ENCODE peak calls at places on chromosome 16, in ten cellular contexts. P is lung, U is BE2C, V is neural progenitor cell, W is ascending aorta, H is transverse colon, E is neural crest cell, J is ovary, T is RWPE1, D is progenitor cell of endocrine pancreas. O is an unnamed sample.

GRCh38 chr16:48223490-48223889 is 20.6 kb upstream of the LONP2 start:
- DNase-seq in P (no peak), U (no peak), V (no peak), W (no peak), H (no peak), E (no peak), J (no peak), T (no peak), D (no peak), O (no peak)

GRCh38 chr16:63442246-63442645 is 1406.0 kb upstream of the CDH8 start:
- DNase-seq in P (no peak), U (no peak), V (no peak), W (no peak), H (no peak), E (no peak), J (no peak), T (no peak), D (no peak), O (no peak)

GRCh38 chr16:3256876-3257465 is 538 bp upstream of the MEFV start:
- DNase-seq in P (no peak), U (no peak), V (no peak), W (no peak), H (no peak), E (no peak), J (no peak), T (no peak), D (no peak), O (no peak)

GRCh38 chr16:68762996-68763756 is 26.1 kb downstream of the CDH1 start:
- DNase-seq in P (no peak), U (no peak), V (peak; percentile 33), W (no peak), H (no peak), E (no peak), J (no peak), T (no peak), D (no peak), O (no peak)

GRCh38 chr16:68972720-68973119 is 129.4 kb downstream of the TANGO6 start:
- DNase-seq in P (no peak), U (peak; percentile 33), V (peak; percentile 73), W (no peak), H (peak; percentile 17), E (peak; percentile 7), J (no peak), T (no peak), D (no peak), O (no peak)

GRCh38 chr16:68445458-68445857 is 2.9 kb downstream of the SMPD3 start:
- DNase-seq in P (peak; percentile 55), U (peak; percentile 83), V (peak; percentile 90), W (no peak), H (peak; percentile 64), E (peak; percentile 64), J (no peak), T (peak; percentile 13), D (peak; percentile 17), O (peak; percentile 19)

GRCh38 chr16:75402821-75403475 is 30.4 kb downstream of the CFDP1 start:
- DNase-seq in P (no peak), U (peak; percentile 13), V (peak; percentile 16), W (no peak), H (no peak), E (no peak), J (no peak), T (no peak), D (no peak), O (no peak)

GRCh38 chr16:16144416-16144815 is 78.9 kb downstream of the ABCC6 start:
- DNase-seq in P (no peak), U (no peak), V (no peak), W (no peak), H (no peak), E (no peak), J (no peak), T (peak; percentile 57), D (no peak), O (no peak)

GRCh38 chr16:89686520-89687091 is at the start of gene CDK10:
- DNase-seq in P (peak; percentile 91), U (peak; percentile 94), V (peak; percentile 96), W (peak; percentile 93), H (peak; percentile 94), E (peak; percentile 96), J (peak; percentile 96), T (peak; percentile 96), D (peak; percentile 91), O (peak; percentile 72)

GRCh38 chr16:50178397-50179018 is 25.4 kb downstream of the TENT4B start:
- DNase-seq in P (no peak), U (no peak), V (no peak), W (no peak), H (no peak), E (no peak), J (no peak), T (no peak), D (no peak), O (no peak)

GRCh38 chr16:77406680-77407079 is 28.2 kb downstream of the ADAMTS18 start:
- DNase-seq in P (no peak), U (no peak), V (no peak), W (no peak), H (no peak), E (no peak), J (no peak), T (no peak), D (no peak), O (no peak)

DNA sequence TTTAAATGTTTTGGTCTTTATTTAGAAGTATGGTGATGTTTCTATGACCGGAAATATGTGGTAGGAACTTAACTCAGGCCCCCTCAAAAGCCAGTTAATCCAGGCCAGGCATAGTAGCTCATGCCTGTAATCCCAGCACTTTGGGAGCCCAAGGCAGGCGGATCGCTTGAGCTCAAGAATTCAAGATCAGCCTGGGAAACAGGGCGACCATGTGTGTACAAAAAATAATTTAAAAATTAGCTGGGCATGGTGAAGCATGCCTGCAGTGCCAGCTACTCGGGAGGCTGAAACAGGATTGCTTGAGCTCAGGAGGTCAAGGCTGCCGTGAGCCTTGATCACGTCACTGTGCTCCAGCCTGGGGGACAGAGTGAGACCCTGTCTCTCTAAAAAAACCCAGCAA is 10.3 kb downstream of the RSL1D1 start:
- DNase-seq in P (no peak), U (no peak), V (no peak), W (no peak), H (no peak), E (no peak), J (no peak), T (no peak), D (no peak), O (no peak)
- TF ChIP-seq CTCF in P (no peak), U (no peak), V (no peak), W (no peak), H (no peak), E (no peak), J (no peak), T (no peak), D (no peak), O (no peak)

GRCh38 chr16:79618041-79618711 is 17.6 kb upstream of the MAF start:
- DNase-seq in P (no peak), U (no peak), V (no peak), W (no peak), H (no peak), E (no peak), J (no peak), T (no peak), D (no peak), O (no peak)
- TF ChIP-seq CTCF in P (no peak), U (no peak), V (no peak), W (no peak), H (no peak), E (no peak), J (no peak), T (no peak), D (no peak), O (no peak)

DNA sequence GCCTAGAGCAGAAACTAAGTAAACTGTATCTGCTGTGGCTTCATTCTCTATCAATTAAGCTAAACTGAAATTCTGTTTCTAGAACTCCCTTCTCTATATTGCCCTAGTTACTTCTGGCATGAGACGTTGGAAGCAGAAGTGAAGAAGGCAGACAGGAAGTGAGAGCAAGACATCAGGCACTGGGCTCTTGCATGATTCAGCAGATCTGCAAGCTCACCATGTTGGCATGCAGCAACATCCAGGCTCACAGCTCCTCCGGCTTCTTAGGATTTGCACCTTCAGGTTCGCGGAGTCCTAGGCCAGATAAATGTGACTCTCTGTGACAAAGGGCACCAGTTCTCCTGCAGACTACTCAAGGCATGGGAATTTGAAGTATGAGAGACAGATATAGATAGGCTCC is 148.3 kb downstream of the CDH8 start:
- DNase-seq in P (no peak), U (no peak), V (no peak), W (no peak), H (no peak), E (no peak), J (no peak), T (no peak), D (no peak), O (no peak)
- TF ChIP-seq CTCF in P (no peak), U (no peak), V (no peak), W (no peak), H (no peak), E (no peak), J (no peak), T (no peak), D (no peak), O (no peak)

GRCh38 chr16:67279296-67280089 is at the start of gene PLEKHG4:
- DNase-seq in P (peak; percentile 76), U (peak; percentile 74), V (peak; percentile 86), W (peak; percentile 78), H (peak; percentile 85), E (peak; percentile 63), J (peak; percentile 88), T (peak; percentile 89), D (peak; percentile 57), O (peak; percentile 87)

GRCh38 chr16:67280090-67281015 is 1.0 kb downstream of the PLEKHG4 start:
- DNase-seq in P (no peak), U (no peak), V (no peak), W (no peak), H (no peak), E (no peak), J (no peak), T (no peak), D (no peak), O (no peak)

GRCh38 chr16:67277999-67278772 is 1.1 kb upstream of the PLEKHG4 start:
- DNase-seq in P (no peak), U (no peak), V (no peak), W (peak; percentile 74), H (no peak), E (no peak), J (no peak), T (peak; percentile 63), D (no peak), O (no peak)

GRCh38 chr16:67277294-67277998 is 1.9 kb upstream of the PLEKHG4 start:
- DNase-seq in P (peak; percentile 53), U (no peak), V (no peak), W (peak; percentile 91), H (peak; percentile 26), E (no peak), J (peak; percentile 60), T (peak; percentile 95), D (no peak), O (no peak)

GRCh38 chr16:67278773-67279295 is 498 bp upstream of the PLEKHG4 start:
- DNase-seq in P (no peak), U (peak; percentile 34), V (peak; percentile 28), W (no peak), H (peak; percentile 40), E (no peak), J (no peak), T (peak; percentile 58), D (no peak), O (peak; percentile 59)
- TF ChIP-seq CTCF in P (no peak), U (peak; percentile 12), V (peak; percentile 37), W (no peak), H (peak; percentile 8), E (no peak), J (no peak), T (no peak), D (peak; percentile 24), O (peak; percentile 50)

O was measured in D721Med.